ENCODE peak calls at places on chromosomes 2 and 18, in five cellular contexts. One of them, this sample, is unnamed.

GRCh38 chr2:175203621-175204496 is 22.3 kb upstream of the ATP5MC3 start:
- DNase-seq in colonic mucosa: peak; percentile 33
- DNase-seq in naive thymus-derived CD4-positive, alpha-beta T cell: peak; percentile 12
- DNase-seq in fibroblast of lung: peak; percentile 72
- DNase-seq in BE2C: peak; percentile 65
- DNase-seq in this sample: peak; percentile 16

GRCh38 chr2:234606906-234607305 is 110.0 kb upstream of the ARL4C start:
- DNase-seq in colonic mucosa: no peak
- DNase-seq in naive thymus-derived CD4-positive, alpha-beta T cell: no peak
- DNase-seq in fibroblast of lung: peak; percentile 38
- DNase-seq in BE2C: no peak
- DNase-seq in this sample: no peak

GRCh38 chr2:52342458-52342857 is 1310.5 kb upstream of the NRXN1 start:
- DNase-seq in colonic mucosa: no peak
- DNase-seq in naive thymus-derived CD4-positive, alpha-beta T cell: no peak
- DNase-seq in fibroblast of lung: peak; percentile 76
- DNase-seq in BE2C: no peak
- DNase-seq in this sample: no peak

GRCh38 chr18:71038196-71038595 is 749.4 kb downstream of the SOCS6 start:
- DNase-seq in colonic mucosa: no peak
- DNase-seq in naive thymus-derived CD4-positive, alpha-beta T cell: no peak
- DNase-seq in fibroblast of lung: no peak
- DNase-seq in BE2C: no peak
- DNase-seq in this sample: no peak

GRCh38 chr2:221779614-221780067 is 207.5 kb upstream of the EPHA4 start:
- DNase-seq in colonic mucosa: no peak
- DNase-seq in naive thymus-derived CD4-positive, alpha-beta T cell: no peak
- DNase-seq in fibroblast of lung: peak; percentile 68
- DNase-seq in BE2C: no peak
- DNase-seq in this sample: peak; percentile 64

GRCh38 chr2:181073896-181074295 is 93.5 kb downstream of the UBE2E3 start:
- DNase-seq in colonic mucosa: no peak
- DNase-seq in naive thymus-derived CD4-positive, alpha-beta T cell: no peak
- DNase-seq in fibroblast of lung: no peak
- DNase-seq in BE2C: no peak
- DNase-seq in this sample: no peak

GRCh38 chr18:816088-816653 is 4.1 kb upstream of the YES1 start:
- DNase-seq in colonic mucosa: no peak
- DNase-seq in naive thymus-derived CD4-positive, alpha-beta T cell: no peak
- DNase-seq in fibroblast of lung: no peak
- DNase-seq in BE2C: no peak
- DNase-seq in this sample: no peak

GRCh38 chr2:121288454-121289231 is 3.6 kb upstream of the TFCP2L1 start:
- DNase-seq in colonic mucosa: no peak
- DNase-seq in naive thymus-derived CD4-positive, alpha-beta T cell: no peak
- DNase-seq in fibroblast of lung: no peak
- DNase-seq in BE2C: no peak
- DNase-seq in this sample: no peak

GRCh38 chr2:171109571-171109970 is 51.1 kb downstream of the TLK1 start:
- DNase-seq in colonic mucosa: no peak
- DNase-seq in naive thymus-derived CD4-positive, alpha-beta T cell: no peak
- DNase-seq in fibroblast of lung: no peak
- DNase-seq in BE2C: no peak
- DNase-seq in this sample: no peak

GRCh38 chr2:107290041-107290440 is 404.1 kb upstream of the ST6GAL2 start:
- DNase-seq in colonic mucosa: no peak
- DNase-seq in naive thymus-derived CD4-positive, alpha-beta T cell: no peak
- DNase-seq in fibroblast of lung: no peak
- DNase-seq in BE2C: no peak
- DNase-seq in this sample: no peak

GRCh38 chr2:127690696-127691095 is 10.6 kb upstream of the SFT2D3 start:
- DNase-seq in colonic mucosa: no peak
- DNase-seq in naive thymus-derived CD4-positive, alpha-beta T cell: no peak
- DNase-seq in fibroblast of lung: no peak
- DNase-seq in BE2C: no peak
- DNase-seq in this sample: no peak

GRCh38 chr2:13046557-13047165 is 329.9 kb downstream of the TRIB2 start:
- DNase-seq in colonic mucosa: no peak
- DNase-seq in naive thymus-derived CD4-positive, alpha-beta T cell: no peak
- DNase-seq in fibroblast of lung: peak; percentile 56
- DNase-seq in BE2C: no peak
- DNase-seq in this sample: no peak

GRCh38 chr18:8231316-8231715 is 377.9 kb upstream of the RAB12 start:
- DNase-seq in colonic mucosa: no peak
- DNase-seq in naive thymus-derived CD4-positive, alpha-beta T cell: no peak
- DNase-seq in fibroblast of lung: peak; percentile 5
- DNase-seq in BE2C: no peak
- DNase-seq in this sample: no peak

GRCh38 chr2:230842473-230842872 is 22.3 kb upstream of the ITM2C start:
- DNase-seq in colonic mucosa: peak; percentile 66
- DNase-seq in naive thymus-derived CD4-positive, alpha-beta T cell: no peak
- DNase-seq in fibroblast of lung: no peak
- DNase-seq in BE2C: no peak
- DNase-seq in this sample: no peak

GRCh38 chr18:68764016-68764415 is 33.9 kb upstream of the CCDC102B start:
- DNase-seq in colonic mucosa: no peak
- DNase-seq in naive thymus-derived CD4-positive, alpha-beta T cell: no peak
- DNase-seq in fibroblast of lung: peak; percentile 44
- DNase-seq in BE2C: no peak
- DNase-seq in this sample: no peak

GRCh38 chr2:138396843-138397242 is 104.7 kb upstream of the SPOPL start:
- DNase-seq in colonic mucosa: no peak
- DNase-seq in naive thymus-derived CD4-positive, alpha-beta T cell: no peak
- DNase-seq in fibroblast of lung: no peak
- DNase-seq in BE2C: no peak
- DNase-seq in this sample: no peak

GRCh38 chr2:209423562-209424541 is at the start of gene MAP2:
- DNase-seq in colonic mucosa: peak; percentile 62
- DNase-seq in naive thymus-derived CD4-positive, alpha-beta T cell: peak; percentile 43
- DNase-seq in fibroblast of lung: peak; percentile 73
- DNase-seq in BE2C: peak; percentile 94
- DNase-seq in this sample: peak; percentile 70

GRCh38 chr2:88201811-88202169 is 31.6 kb downstream of the THNSL2 start:
- DNase-seq in colonic mucosa: no peak
- DNase-seq in naive thymus-derived CD4-positive, alpha-beta T cell: no peak
- DNase-seq in fibroblast of lung: no peak
- DNase-seq in BE2C: no peak
- DNase-seq in this sample: no peak

GRCh38 chr2:74429487-74430451 is 8.2 kb downstream of the WDR54 start:
- DNase-seq in colonic mucosa: peak; percentile 77
- DNase-seq in naive thymus-derived CD4-positive, alpha-beta T cell: no peak
- DNase-seq in fibroblast of lung: no peak
- DNase-seq in BE2C: no peak
- DNase-seq in this sample: no peak

GRCh38 chr18:48597110-48597509 is 58.3 kb downstream of the CTIF start:
- DNase-seq in colonic mucosa: no peak
- DNase-seq in naive thymus-derived CD4-positive, alpha-beta T cell: no peak
- DNase-seq in fibroblast of lung: no peak
- DNase-seq in BE2C: no peak
- DNase-seq in this sample: no peak

GRCh38 chr18:79964330-79965118 is at the start of gene HSBP1L1:
- DNase-seq in colonic mucosa: peak; percentile 77
- DNase-seq in naive thymus-derived CD4-positive, alpha-beta T cell: peak; percentile 60
- DNase-seq in fibroblast of lung: peak; percentile 26
- DNase-seq in BE2C: peak; percentile 33
- DNase-seq in this sample: no peak

GRCh38 chr2:71603311-71603794 is 150.0 kb downstream of the DYSF start:
- DNase-seq in colonic mucosa: no peak
- DNase-seq in naive thymus-derived CD4-positive, alpha-beta T cell: no peak
- DNase-seq in fibroblast of lung: no peak
- DNase-seq in BE2C: no peak
- DNase-seq in this sample: no peak

GRCh38 chr2:131031431-131031841 is 61.8 kb downstream of the FAM168B start:
- DNase-seq in colonic mucosa: no peak
- DNase-seq in naive thymus-derived CD4-positive, alpha-beta T cell: no peak
- DNase-seq in fibroblast of lung: no peak
- DNase-seq in BE2C: no peak
- DNase-seq in this sample: no peak

GRCh38 chr2:227597993-227598392 is 700 bp upstream of the SCYGR2 start:
- DNase-seq in colonic mucosa: no peak
- DNase-seq in naive thymus-derived CD4-positive, alpha-beta T cell: no peak
- DNase-seq in fibroblast of lung: no peak
- DNase-seq in BE2C: no peak
- DNase-seq in this sample: no peak

GRCh38 chr2:209876211-209876610 is 104.6 kb downstream of the UNC80 start:
- DNase-seq in colonic mucosa: no peak
- DNase-seq in naive thymus-derived CD4-positive, alpha-beta T cell: no peak
- DNase-seq in fibroblast of lung: no peak
- DNase-seq in BE2C: no peak
- DNase-seq in this sample: no peak

GRCh38 chr2:240981273-240981672 is 17.1 kb upstream of the SNED1 start:
- DNase-seq in colonic mucosa: no peak
- DNase-seq in naive thymus-derived CD4-positive, alpha-beta T cell: no peak
- DNase-seq in fibroblast of lung: peak; percentile 79
- DNase-seq in BE2C: no peak
- DNase-seq in this sample: no peak

GRCh38 chr2:203327582-203327917 is 644 bp upstream of the ABI2 start:
- DNase-seq in colonic mucosa: no peak
- DNase-seq in naive thymus-derived CD4-positive, alpha-beta T cell: no peak
- DNase-seq in fibroblast of lung: no peak
- DNase-seq in BE2C: peak; percentile 19
- DNase-seq in this sample: no peak

GRCh38 chr18:65298422-65298821 is 452.4 kb upstream of the CDH7 start:
- DNase-seq in colonic mucosa: no peak
- DNase-seq in naive thymus-derived CD4-positive, alpha-beta T cell: no peak
- DNase-seq in fibroblast of lung: no peak
- DNase-seq in BE2C: no peak
- DNase-seq in this sample: no peak

GRCh38 chr18:6747646-6748045 is 18.1 kb downstream of the ARHGAP28 start:
- DNase-seq in colonic mucosa: no peak
- DNase-seq in naive thymus-derived CD4-positive, alpha-beta T cell: no peak
- DNase-seq in fibroblast of lung: peak; percentile 98
- DNase-seq in BE2C: no peak
- DNase-seq in this sample: peak; percentile 72

GRCh38 chr2:189783451-189783926 is 650 bp downstream of the ORMDL1 start:
- DNase-seq in colonic mucosa: no peak
- DNase-seq in naive thymus-derived CD4-positive, alpha-beta T cell: no peak
- DNase-seq in fibroblast of lung: peak; percentile 56
- DNase-seq in BE2C: no peak
- DNase-seq in this sample: no peak

GRCh38 chr2:167955264-167955906 is 292.0 kb downstream of the STK39 start:
- DNase-seq in colonic mucosa: no peak
- DNase-seq in naive thymus-derived CD4-positive, alpha-beta T cell: no peak
- DNase-seq in fibroblast of lung: no peak
- DNase-seq in BE2C: no peak
- DNase-seq in this sample: no peak

GRCh38 chr2:239290618-239291504 is 110.0 kb downstream of the HDAC4 start:
- DNase-seq in colonic mucosa: no peak
- DNase-seq in naive thymus-derived CD4-positive, alpha-beta T cell: no peak
- DNase-seq in fibroblast of lung: no peak
- DNase-seq in BE2C: no peak
- DNase-seq in this sample: no peak

GRCh38 chr2:177826897-177827296 is 245.7 kb downstream of the PDE11A start:
- DNase-seq in colonic mucosa: no peak
- DNase-seq in naive thymus-derived CD4-positive, alpha-beta T cell: no peak
- DNase-seq in fibroblast of lung: no peak
- DNase-seq in BE2C: no peak
- DNase-seq in this sample: no peak

GRCh38 chr2:15753233-15753798 is 161.6 kb downstream of the DDX1 start:
- DNase-seq in colonic mucosa: no peak
- DNase-seq in naive thymus-derived CD4-positive, alpha-beta T cell: no peak
- DNase-seq in fibroblast of lung: no peak
- DNase-seq in BE2C: no peak
- DNase-seq in this sample: no peak

GRCh38 chr2:151189125-151189524 is 72.5 kb downstream of the RBM43 start:
- DNase-seq in colonic mucosa: no peak
- DNase-seq in naive thymus-derived CD4-positive, alpha-beta T cell: no peak
- DNase-seq in fibroblast of lung: no peak
- DNase-seq in BE2C: no peak
- DNase-seq in this sample: no peak

GRCh38 chr18:74695170-74695569 is 97.5 kb downstream of the ZNF407 start:
- DNase-seq in colonic mucosa: no peak
- DNase-seq in naive thymus-derived CD4-positive, alpha-beta T cell: no peak
- DNase-seq in fibroblast of lung: no peak
- DNase-seq in BE2C: no peak
- DNase-seq in this sample: no peak

GRCh38 chr2:157182834-157183396 is 74.6 kb upstream of the GALNT5 start:
- DNase-seq in colonic mucosa: no peak
- DNase-seq in naive thymus-derived CD4-positive, alpha-beta T cell: no peak
- DNase-seq in fibroblast of lung: peak; percentile 97
- DNase-seq in BE2C: no peak
- DNase-seq in this sample: peak; percentile 83

DNA sequence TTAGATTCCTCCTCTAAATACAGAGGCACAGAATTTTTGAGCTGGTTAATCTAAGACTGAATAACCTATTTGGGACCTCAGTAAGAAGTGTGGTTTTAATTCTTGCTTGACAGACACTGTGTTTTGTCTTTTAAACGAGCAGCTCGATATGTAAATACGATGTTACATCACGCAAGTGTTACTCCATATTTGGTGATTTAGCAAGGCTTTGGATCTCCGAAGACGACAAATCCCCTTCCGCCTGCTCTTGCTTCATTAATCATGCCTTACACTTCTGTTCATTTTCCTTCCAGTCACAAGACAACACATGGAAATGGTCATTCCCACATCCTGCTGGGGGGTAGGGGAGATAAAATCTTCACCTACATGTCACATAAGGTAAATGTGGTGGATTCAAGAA is 9.4 kb downstream of the BCL11A start:
- DNase-seq in colonic mucosa: no peak
- DNase-seq in naive thymus-derived CD4-positive, alpha-beta T cell: no peak
- DNase-seq in fibroblast of lung: no peak
- DNase-seq in BE2C: no peak
- DNase-seq in this sample: no peak
- H3K4me1 ChIP-seq in colonic mucosa: peaks cover 8% of the 10 kb centered on the region
- H3K4me1 ChIP-seq in naive thymus-derived CD4-positive, alpha-beta T cell: no peaks in the 10 kb centered on the region
- H3K4me1 ChIP-seq in fibroblast of lung: no peaks in the 10 kb centered on the region
- H3K4me1 ChIP-seq in BE2C: peaks cover 4% of the 10 kb centered on the region
- H3K4me1 ChIP-seq in this sample: no peaks in the 10 kb centered on the region

DNA sequence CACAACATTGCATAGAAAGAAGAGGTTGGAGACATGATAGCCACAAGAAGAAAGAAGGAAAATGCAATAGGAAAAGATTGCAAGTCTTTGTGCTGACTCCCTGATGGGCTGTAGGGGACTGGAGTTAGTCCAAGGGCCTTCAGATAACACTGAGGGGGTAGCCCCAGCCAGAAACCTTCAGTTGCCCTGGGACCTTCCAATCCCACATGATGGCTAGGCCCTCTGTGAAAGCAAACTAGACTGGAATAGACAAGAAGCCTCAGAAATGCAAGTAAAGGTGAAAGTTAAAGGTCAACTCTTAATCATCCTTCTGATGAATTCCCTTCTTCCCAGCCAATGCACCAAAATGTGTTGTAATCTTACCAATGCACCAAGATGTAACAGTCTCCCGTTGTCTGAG is 19.2 kb downstream of the CMPK2 start:
- DNase-seq in colonic mucosa: no peak
- DNase-seq in naive thymus-derived CD4-positive, alpha-beta T cell: no peak
- DNase-seq in fibroblast of lung: no peak
- DNase-seq in BE2C: no peak
- DNase-seq in this sample: no peak
- H3K9me3 ChIP-seq in colonic mucosa: peaks cover 14% of the 10 kb centered on the region
- H3K9me3 ChIP-seq in naive thymus-derived CD4-positive, alpha-beta T cell: peaks cover 28% of the 10 kb centered on the region
- H3K9me3 ChIP-seq in fibroblast of lung: no peaks in the 10 kb centered on the region
- H3K9me3 ChIP-seq in BE2C: peaks cover 6% of the 10 kb centered on the region
- H3K9me3 ChIP-seq in this sample: peaks cover 12% of the 10 kb centered on the region

GRCh38 chr2:54556659-54557121 is 100.6 kb downstream of the SPTBN1 start:
- DNase-seq in colonic mucosa: no peak
- DNase-seq in naive thymus-derived CD4-positive, alpha-beta T cell: no peak
- DNase-seq in fibroblast of lung: peak; percentile 92
- DNase-seq in BE2C: no peak
- DNase-seq in this sample: no peak
- H3K4me1 ChIP-seq in colonic mucosa: peaks cover 11% of the 10 kb centered on the region
- H3K4me1 ChIP-seq in naive thymus-derived CD4-positive, alpha-beta T cell: peaks cover 11% of the 10 kb centered on the region
- H3K4me1 ChIP-seq in fibroblast of lung: peaks cover 36% of the 10 kb centered on the region
- H3K4me1 ChIP-seq in BE2C: peaks cover 9% of the 10 kb centered on the region
- H3K4me1 ChIP-seq in this sample: peaks cover 32% of the 10 kb centered on the region

GRCh38 chr2:83017366-83018090 is 1441.6 kb downstream of the SUCLG1 start:
- DNase-seq in colonic mucosa: no peak
- DNase-seq in naive thymus-derived CD4-positive, alpha-beta T cell: no peak
- DNase-seq in fibroblast of lung: no peak
- DNase-seq in BE2C: no peak
- DNase-seq in this sample: no peak
- H3K9me3 ChIP-seq in colonic mucosa: no peaks in the 10 kb centered on the region
- H3K9me3 ChIP-seq in naive thymus-derived CD4-positive, alpha-beta T cell: no peaks in the 10 kb centered on the region
- H3K9me3 ChIP-seq in fibroblast of lung: no peaks in the 10 kb centered on the region
- H3K9me3 ChIP-seq in BE2C: no peaks in the 10 kb centered on the region
- H3K9me3 ChIP-seq in this sample: no peaks in the 10 kb centered on the region

This sample was measured in SJSA1.